ENCODE peak calls at places on chromosomes 5 and 9, in nine cellular contexts. S is RWPE2; J is activated naive CD4-positive, alpha-beta T cell; K is T follicular helper cell; B is foreskin keratinocyte; H is HTR-8/SVneo; V is AG09309; E is fibroblast of the conjunctiva; D is amniotic stem cell. O is an unnamed sample.
A peak's percentile ranks its signal among the peaks of the same experiment; 100 is the strongest.

GRCh38 chr9:80125731-80126264 is 554.0 kb downstream of the TLE4 start:
- DNase-seq in S (no peak), J (no peak), K (no peak), B (no peak), H (no peak), V (no peak), E (no peak), D (no peak), O (no peak)

GRCh38 chr5:107594253-107595045 is 76.3 kb downstream of the EFNA5 start:
- DNase-seq in S (no peak), J (no peak), K (no peak), B (no peak), H (no peak), V (no peak), E (no peak), D (no peak), O (no peak)

GRCh38 chr9:5593904-5594303 is 35.0 kb upstream of the RIC1 start:
- DNase-seq in S (no peak), J (no peak), K (no peak), B (no peak), H (no peak), V (no peak), E (no peak), D (no peak), O (no peak)

GRCh38 chr9:76557674-76558073 is 98.7 kb downstream of the GCNT1 start:
- DNase-seq in S (no peak), J (no peak), K (no peak), B (no peak), H (no peak), V (no peak), E (no peak), D (no peak), O (no peak)

GRCh38 chr9:98442541-98442940 is 187.1 kb upstream of the TBC1D2 start:
- DNase-seq in S (no peak), J (no peak), K (no peak), B (no peak), H (no peak), V (no peak), E (no peak), D (no peak), O (no peak)

GRCh38 chr9:137836831-137837241 is 40.7 kb upstream of the CACNA1B start:
- DNase-seq in S (no peak), J (no peak), K (no peak), B (no peak), H (no peak), V (no peak), E (no peak), D (no peak), O (no peak)

GRCh38 chr5:115629903-115630302 is 4.1 kb upstream of the TMED7 start:
- DNase-seq in S (no peak), J (no peak), K (no peak), B (no peak), H (no peak), V (no peak), E (no peak), D (no peak), O (no peak)

GRCh38 chr9:119368681-119369581 is at the start of gene BRINP1:
- DNase-seq in S (no peak), J (no peak), K (no peak), B (no peak), H (no peak), V (no peak), E (no peak), D (no peak), O (peak; percentile 88)

GRCh38 chr5:74945561-74946165 is 79.5 kb upstream of the FAM169A start:
- DNase-seq in S (no peak), J (no peak), K (no peak), B (no peak), H (no peak), V (no peak), E (no peak), D (no peak), O (no peak)